ENCODE peak calls at places on chromosomes 4 and X, in nine cellular contexts. J, D, L, V, S, R, G, Z and F are unnamed samples.

GRCh38 chrX:25144043-25144940 is 128.5 kb upstream of the ARX start:
- DNase-seq in J (peak), D (no peak), L (peak), V (no peak), S (peak), R (peak), G (peak), Z (peak), F (peak)

GRCh38 chr4:80112236-80112635 is 39.2 kb upstream of the ANTXR2 start:
- DNase-seq in J (no peak), D (no peak), L (no peak), V (no peak), S (peak), R (no peak), G (no peak), Z (no peak), F (no peak)

GRCh38 chrX:10173331-10173900 is 16.6 kb downstream of the CLCN4 start:
- DNase-seq in J (no peak), D (peak), L (no peak), V (no peak), S (peak), R (no peak), G (peak), Z (peak), F (no peak)

GRCh38 chr4:185752881-185753280 is 59.1 kb downstream of the SORBS2 start:
- DNase-seq in J (no peak), D (no peak), L (no peak), V (no peak), S (no peak), R (no peak), G (no peak), Z (no peak), F (no peak)

GRCh38 chrX:39859991-39860861 is 237.5 kb downstream of the BCOR start:
- DNase-seq in J (peak), D (no peak), L (no peak), V (peak), S (peak), R (no peak), G (no peak), Z (peak), F (peak)

GRCh38 chr4:164169591-164169990 is 584.3 kb upstream of the SMIM31 start:
- DNase-seq in J (no peak), D (no peak), L (no peak), V (no peak), S (no peak), R (no peak), G (no peak), Z (no peak), F (no peak)

GRCh38 chr4:123396294-123397275 is at the start of gene SPRY1:
- DNase-seq in J (peak), D (peak), L (peak), V (peak), S (peak), R (peak), G (peak), Z (peak), F (peak)

GRCh38 chr4:178090640-178091411 is 648.6 kb upstream of the AGA start:
- DNase-seq in J (no peak), D (no peak), L (peak), V (no peak), S (no peak), R (no peak), G (no peak), Z (no peak), F (no peak)

GRCh38 chrX:40166582-40166981 is 68.8 kb upstream of the BCOR start:
- DNase-seq in J (no peak), D (no peak), L (no peak), V (no peak), S (peak), R (no peak), G (no peak), Z (peak), F (peak)

GRCh38 chr4:168998596-168998995 is 11.5 kb downstream of the CBR4 start:
- DNase-seq in J (no peak), D (no peak), L (no peak), V (no peak), S (no peak), R (no peak), G (no peak), Z (no peak), F (no peak)

GRCh38 chr4:180926277-180926676 is 1316.9 kb upstream of the TENM3 start:
- DNase-seq in J (no peak), D (no peak), L (no peak), V (no peak), S (no peak), R (no peak), G (no peak), Z (no peak), F (no peak)

GRCh38 chr4:176789955-176790354 is 2.8 kb downstream of the VEGFC start:
- DNase-seq in J (no peak), D (no peak), L (no peak), V (no peak), S (peak), R (no peak), G (no peak), Z (peak), F (peak)